ENCODE peak calls at places on chromosomes 7 and 10, in ten cellular contexts. M, P, E, Z, X, S, A, D, U and K are unnamed samples.

GRCh38 chr7:141700848-141701371 is 1.1 kb downstream of the DENND11 start:
- DNase-seq in Z (no peak), D (no peak), M (no peak), U (peak), E (no peak), P (no peak), A (peak), S (no peak), X (peak), K (no peak)

GRCh38 chr10:3782099-3782455 is 2.9 kb downstream of the KLF6 start:
- DNase-seq in U (no peak), M (no peak), P (no peak), D (no peak), S (no peak), E (no peak), A (peak), X (no peak), Z (peak), K (no peak)

GRCh38 chr7:76358053-76358477 is 726 bp downstream of the YWHAG start:
- DNase-seq in U (peak), X (peak), E (no peak), P (peak), Z (no peak), D (no peak), M (peak), A (no peak), S (peak), K (peak)

GRCh38 chr7:47783456-47784240 is 164.6 kb downstream of the PKD1L1 start:
- DNase-seq in A (no peak), X (peak), E (no peak), S (no peak), D (peak), Z (peak), P (no peak), U (no peak), M (peak), K (no peak)

GRCh38 chr7:80231719-80232118 is 97.1 kb downstream of the GNAI1 start:
- DNase-seq in X (peak), A (no peak), Z (no peak), S (no peak), P (no peak), M (no peak), U (no peak), E (no peak), D (peak), K (no peak)

GRCh38 chr10:59595584-59595983 is 114.1 kb downstream of the SLC16A9 start:
- DNase-seq in D (no peak), E (no peak), X (peak), P (no peak), Z (no peak), U (no peak), A (no peak), M (no peak), S (no peak), K (no peak)

GRCh38 chr7:95132500-95132899 is 191.8 kb downstream of the PON1 start:
- DNase-seq in S (no peak), M (no peak), A (no peak), P (no peak), X (no peak), Z (no peak), D (no peak), U (no peak), E (no peak), K (no peak)

GRCh38 chr10:129963831-129964501 is at the start of gene EBF3:
- DNase-seq in S (peak), X (no peak), Z (peak), A (peak), D (peak), P (peak), E (peak), U (peak), M (peak), K (peak)

GRCh38 chr10:117239031-117239430 is 1.9 kb upstream of the SLC18A2 start:
- DNase-seq in M (no peak), U (no peak), S (no peak), Z (no peak), A (no peak), E (no peak), D (no peak), P (no peak), X (no peak), K (no peak)

GRCh38 chr7:14389052-14389988 is 399.9 kb upstream of the ETV1 start:
- DNase-seq in Z (no peak), S (no peak), E (no peak), A (no peak), X (no peak), U (no peak), P (no peak), D (no peak), M (no peak), K (no peak)

GRCh38 chr10:86699541-86699940 is 31.2 kb downstream of the LDB3 start:
- DNase-seq in U (no peak), P (no peak), X (no peak), S (no peak), D (no peak), A (no peak), Z (no peak), M (no peak), E (no peak), K (no peak)

GRCh38 chr10:57664815-57665214 is 602.9 kb downstream of the IPMK start:
- DNase-seq in X (peak), S (no peak), U (no peak), P (no peak), M (no peak), E (no peak), Z (no peak), A (no peak), D (no peak), K (no peak)

GRCh38 chr10:131973160-131973951 is 8.4 kb downstream of the BNIP3 start:
- DNase-seq in U (no peak), P (no peak), X (no peak), A (no peak), D (no peak), M (no peak), E (no peak), Z (no peak), S (no peak), K (no peak)

GRCh38 chr7:159032753-159033472 is 111.8 kb downstream of the VIPR2 start:
- DNase-seq in S (no peak), M (peak), A (no peak), Z (no peak), P (no peak), X (no peak), E (no peak), D (no peak), U (no peak), K (peak)

GRCh38 chr7:95811846-95812445 is 39.6 kb downstream of the DYNC1I1 start:
- DNase-seq in P (no peak), X (peak), U (no peak), A (no peak), E (no peak), D (peak), M (no peak), Z (no peak), S (no peak), K (no peak)

GRCh38 chr7:68547181-68547580 is 1051.1 kb upstream of the AUTS2 start:
- DNase-seq in D (no peak), Z (no peak), E (no peak), M (no peak), U (no peak), P (no peak), X (peak), S (no peak), A (no peak), K (no peak)

GRCh38 chr10:49173201-49173772 is 14.9 kb downstream of the TMEM273 start:
- DNase-seq in U (no peak), S (no peak), Z (no peak), M (no peak), X (no peak), E (no peak), D (no peak), A (no peak), P (no peak), K (no peak)